ENCODE peak calls at places on chromosomes 16 and 17, in seven cellular contexts. K, R, E, N, Y, P and H are unnamed samples.

GRCh38 chr16:15879255-15879804 is 9.1 kb downstream of the CEP20 start:
- DNase-seq in K (no peak), R (no peak), E (peak), N (no peak), Y (no peak), P (peak), H (no peak)

GRCh38 chr16:397736-398332 is 835 bp downstream of the NME4 start:
- DNase-seq in K (no peak), R (peak), E (peak), N (no peak), Y (peak), P (peak), H (peak)

GRCh38 chr17:18025596-18026407 is 13.2 kb downstream of the ATPAF2 start:
- DNase-seq in K (no peak), R (no peak), E (peak), N (no peak), Y (no peak), P (peak), H (no peak)

GRCh38 chr17:72510454-72511016 is 389.7 kb downstream of the SOX9 start:
- DNase-seq in K (no peak), R (no peak), E (no peak), N (no peak), Y (no peak), P (peak), H (no peak)

GRCh38 chr16:24984101-24984500 is 31.1 kb downstream of the ARHGAP17 start:
- DNase-seq in K (no peak), R (no peak), E (no peak), N (no peak), Y (no peak), P (no peak), H (no peak)

GRCh38 chr17:45111838-45112237 is 20.5 kb downstream of the PLCD3 start:
- DNase-seq in K (no peak), R (no peak), E (no peak), N (no peak), Y (no peak), P (no peak), H (no peak)

GRCh38 chr17:65049085-65049756 is 7.3 kb downstream of the GNA13 start:
- DNase-seq in K (no peak), R (no peak), E (no peak), N (no peak), Y (no peak), P (no peak), H (no peak)

GRCh38 chr17:5838661-5839300 is 231.4 kb upstream of the WSCD1 start:
- DNase-seq in K (no peak), R (no peak), E (no peak), N (no peak), Y (no peak), P (no peak), H (no peak)

GRCh38 chr16:15775209-15775608 is 81.6 kb downstream of the MYH11 start:
- DNase-seq in K (no peak), R (no peak), E (peak), N (no peak), Y (no peak), P (peak), H (no peak)

GRCh38 chr16:56817938-56818337 is 47.1 kb upstream of the SLC12A3 start:
- DNase-seq in K (no peak), R (no peak), E (no peak), N (no peak), Y (no peak), P (no peak), H (no peak)

GRCh38 chr16:71540-72341 is 690 bp downstream of the RHBDF1 start:
- DNase-seq in K (peak), R (peak), E (peak), N (no peak), Y (peak), P (peak), H (peak)

GRCh38 chr17:60971515-60972369 is 294.1 kb downstream of the BCAS3 start:
- DNase-seq in K (peak), R (no peak), E (peak), N (peak), Y (peak), P (peak), H (peak)

GRCh38 chr16:88777801-88778415 is 7.1 kb downstream of the PIEZO1 start:
- DNase-seq in K (no peak), R (no peak), E (no peak), N (no peak), Y (no peak), P (no peak), H (no peak)

GRCh38 chr16:57070986-57071540 is 21.3 kb upstream of the CPNE2 start:
- DNase-seq in K (no peak), R (no peak), E (no peak), N (no peak), Y (no peak), P (no peak), H (no peak)

GRCh38 chr17:80123791-80124190 is 22.4 kb downstream of the GAA start:
- DNase-seq in K (no peak), R (no peak), E (no peak), N (no peak), Y (no peak), P (peak), H (no peak)

GRCh38 chr16:30186444-30186781 is 3.0 kb downstream of the CORO1A start:
- DNase-seq in K (no peak), R (no peak), E (no peak), N (no peak), Y (no peak), P (no peak), H (no peak)

GRCh38 chr17:49703557-49704277 is 4.0 kb downstream of the SLC35B1 start:
- DNase-seq in K (no peak), R (peak), E (no peak), N (no peak), Y (no peak), P (peak), H (no peak)

GRCh38 chr16:88783391-88784073 is 1.5 kb downstream of the PIEZO1 start:
- DNase-seq in K (no peak), R (peak), E (no peak), N (no peak), Y (no peak), P (peak), H (no peak)

GRCh38 chr17:17849863-17850373 is 13.1 kb upstream of the SREBF1 start:
- DNase-seq in K (no peak), R (no peak), E (no peak), N (peak), Y (peak), P (peak), H (no peak)

GRCh38 chr17:82647593-82648164 is 565 bp downstream of the WDR45B start:
- DNase-seq in K (no peak), R (no peak), E (peak), N (peak), Y (peak), P (no peak), H (peak)

GRCh38 chr17:17226451-17227265 is 10.3 kb downstream of the FLCN start:
- DNase-seq in K (no peak), R (no peak), E (no peak), N (no peak), Y (no peak), P (no peak), H (no peak)

GRCh38 chr17:61806941-61807340 is 56.4 kb downstream of the BRIP1 start:
- DNase-seq in K (no peak), R (no peak), E (no peak), N (no peak), Y (no peak), P (peak), H (no peak)

GRCh38 chr17:59638553-59638952 is 18.9 kb downstream of the CLTC start:
- DNase-seq in K (no peak), R (no peak), E (no peak), N (no peak), Y (no peak), P (no peak), H (no peak)

GRCh38 chr17:60145006-60145935 is 4.5 kb upstream of the CA4 start:
- DNase-seq in K (no peak), R (no peak), E (no peak), N (no peak), Y (no peak), P (no peak), H (peak)

DNA sequence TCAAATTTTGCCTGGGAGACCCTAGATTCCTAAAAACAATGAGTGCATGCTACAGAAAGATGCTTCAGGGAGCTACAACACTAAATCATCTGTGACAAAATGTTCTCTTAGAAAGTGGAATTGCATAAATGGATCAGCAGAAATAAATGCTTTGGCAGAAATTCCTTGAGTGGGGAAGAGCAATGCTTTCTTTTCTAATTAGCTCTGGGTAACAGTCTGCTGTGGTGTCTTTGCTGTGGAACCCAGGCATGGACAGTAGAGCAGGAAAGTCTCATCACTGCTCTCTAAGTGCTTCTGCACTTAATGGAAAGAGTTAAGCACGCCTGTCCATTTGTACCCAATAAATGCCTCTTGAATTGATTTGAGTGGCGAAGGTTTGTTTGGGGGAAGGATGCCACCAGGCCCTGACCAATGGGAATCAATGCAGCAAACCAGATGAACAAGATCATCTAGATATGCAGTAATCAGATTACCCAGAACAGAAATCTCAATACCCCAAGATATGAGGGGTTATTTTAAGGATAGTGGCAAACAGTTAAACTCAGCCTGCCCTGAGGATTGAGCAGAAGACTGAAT is 13.5 kb downstream of the HLF start:
- DNase-seq in K (no peak), R (no peak), E (no peak), N (no peak), Y (no peak), P (no peak), H (no peak)
- H3K27ac ChIP-seq in K (no peak), R (no peak), E (no peak), N (no peak), Y (peak), P (no peak), H (no peak)

GRCh38 chr17:41973457-41973856 is 6.9 kb downstream of the CNP start:
- DNase-seq in K (no peak), R (no peak), E (no peak), N (no peak), Y (no peak), P (no peak), H (no peak)
- H3K27ac ChIP-seq in K (no peak), R (peak), E (peak), N (no peak), Y (peak), P (no peak), H (no peak)

GRCh38 chr17:19979917-19980770 is 2.5 kb upstream of the AKAP10 start:
- DNase-seq in K (no peak), R (no peak), E (no peak), N (no peak), Y (peak), P (no peak), H (no peak)
- H3K27ac ChIP-seq in K (no peak), R (no peak), E (no peak), N (no peak), Y (no peak), P (no peak), H (no peak)

GRCh38 chr16:85449195-85449884 is 163.8 kb upstream of the GSE1 start:
- DNase-seq in K (no peak), R (no peak), E (no peak), N (no peak), Y (no peak), P (no peak), H (no peak)
- H3K27ac ChIP-seq in K (no peak), R (peak), E (no peak), N (peak), Y (no peak), P (no peak), H (no peak)